ENCODE peak calls at places on chromosomes 13 and 19, in five cellular contexts. M is neural crest cell, F is ovary, O is A549, K is SK-N-SH. J is an unnamed sample.

GRCh38 chr19:30780032-30780431 is 407.8 kb downstream of the ZNF536 start:
- DNase-seq in M (no peak), F (no peak), O (no peak), K (no peak), J (no peak)

GRCh38 chr13:42334329-42334706 is 62.4 kb downstream of the AKAP11 start:
- DNase-seq in M (no peak), F (no peak), O (no peak), K (no peak), J (no peak)

GRCh38 chr13:20901668-20902437 is 693 bp downstream of the XPO4 start:
- DNase-seq in M (peak), F (no peak), O (peak), K (peak), J (peak)

GRCh38 chr13:25761041-25761440 is 290.8 kb downstream of the SHISA2 start:
- DNase-seq in M (no peak), F (no peak), O (no peak), K (no peak), J (no peak)

GRCh38 chr13:24684600-24684998 is 4.4 kb downstream of the ATP12A start:
- DNase-seq in M (no peak), F (no peak), O (no peak), K (no peak), J (no peak)

GRCh38 chr19:30549151-30549550 is 177.0 kb downstream of the ZNF536 start:
- DNase-seq in M (no peak), F (no peak), O (no peak), K (no peak), J (no peak)

GRCh38 chr13:112752211-112752610 is 62.4 kb downstream of the ATP11A start:
- DNase-seq in M (no peak), F (no peak), O (no peak), K (no peak), J (no peak)

GRCh38 chr13:113442354-113442984 is 10.8 kb downstream of the ADPRHL1 start:
- DNase-seq in M (no peak), F (no peak), O (no peak), K (no peak), J (no peak)

GRCh38 chr19:39969681-39970423 is 1.1 kb upstream of the PSMC4 start:
- DNase-seq in M (no peak), F (no peak), O (no peak), K (no peak), J (no peak)

GRCh38 chr13:113493315-113493951 is 2.9 kb upstream of the DCUN1D2 start:
- DNase-seq in M (no peak), F (no peak), O (peak), K (no peak), J (no peak)

GRCh38 chr19:38448225-38448624 is 14.7 kb downstream of the RYR1 start:
- DNase-seq in M (no peak), F (no peak), O (no peak), K (no peak), J (no peak)

GRCh38 chr13:34048652-34049051 is 230.7 kb downstream of the RFC3 start:
- DNase-seq in M (no peak), F (no peak), O (no peak), K (no peak), J (no peak)

GRCh38 chr13:102399791-102400618 is 1.8 kb downstream of the FGF14 start:
- DNase-seq in M (no peak), F (no peak), O (no peak), K (peak), J (no peak)

GRCh38 chr19:38264486-38265212 is at the start of gene SPINT2:
- DNase-seq in M (peak), F (peak), O (no peak), K (peak), J (peak)

GRCh38 chr19:54462072-54462712 is 1.4 kb downstream of the LENG9 start:
- DNase-seq in M (no peak), F (peak), O (no peak), K (no peak), J (no peak)

GRCh38 chr13:70310720-70311119 is 202.5 kb upstream of the KLHL1 start:
- DNase-seq in M (peak), F (no peak), O (peak), K (peak), J (no peak)

GRCh38 chr13:36154567-36155231 is 23.5 kb upstream of the DCLK1 start:
- DNase-seq in M (peak), F (no peak), O (no peak), K (peak), J (peak)

GRCh38 chr13:55263045-55263444 is 1877.7 kb upstream of the PRR20A start:
- DNase-seq in M (no peak), F (no peak), O (no peak), K (no peak), J (no peak)

GRCh38 chr19:50172726-50173125 is 9.6 kb upstream of the IZUMO2 start:
- DNase-seq in M (no peak), F (no peak), O (no peak), K (no peak), J (no peak)

GRCh38 chr19:15466851-15467733 is 2.7 kb upstream of the RASAL3 start:
- DNase-seq in M (no peak), F (no peak), O (peak), K (no peak), J (no peak)

GRCh38 chr13:97559030-97559429 is 125.1 kb downstream of the RAP2A start:
- DNase-seq in M (no peak), F (no peak), O (no peak), K (no peak), J (no peak)

GRCh38 chr19:56838680-56838929 is 1.9 kb downstream of the PEG3 start:
- DNase-seq in M (no peak), F (no peak), O (no peak), K (no peak), J (no peak)

GRCh38 chr19:56836059-56836458 is 4.5 kb downstream of the PEG3 start:
- DNase-seq in M (no peak), F (no peak), O (no peak), K (no peak), J (no peak)

GRCh38 chr19:56837004-56837403 is 3.5 kb downstream of the PEG3 start:
- DNase-seq in M (no peak), F (peak), O (no peak), K (peak), J (no peak)

GRCh38 chr19:56837892-56838679 is 2.4 kb downstream of the PEG3 start:
- DNase-seq in M (no peak), F (peak), O (no peak), K (peak), J (peak)

DNA sequence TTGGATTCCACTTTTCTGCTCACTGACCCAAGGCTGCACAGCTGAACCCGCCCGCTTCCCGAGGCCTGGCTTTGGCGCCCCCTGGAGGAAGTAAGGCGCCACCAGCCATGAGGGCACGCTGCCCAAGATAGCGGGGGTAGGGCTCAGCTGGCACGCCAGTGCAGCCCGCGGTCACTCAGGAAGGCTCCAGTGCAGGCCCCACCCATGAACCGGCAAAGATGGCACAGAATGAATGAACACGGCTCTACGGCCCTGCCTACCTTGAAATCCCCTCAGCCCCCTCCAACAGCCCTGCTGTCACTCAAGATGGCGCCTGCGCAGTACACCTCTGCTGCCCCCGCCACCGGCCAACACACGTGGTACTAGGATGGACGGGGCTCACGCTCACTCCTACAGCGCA is 3.0 kb downstream of the PEG3 start:
- DNase-seq in M (no peak), F (peak), O (no peak), K (peak), J (peak)
- TF ChIP-seq CTCF in M (no peak), F (no peak), O (no peak), K (peak), J (peak)

GRCh38 chr19:11225815-11226214 is 13.6 kb upstream of the ANGPTL8 start:
- DNase-seq in M (no peak), F (no peak), O (no peak), K (no peak), J (no peak)

GRCh38 chr19:11224429-11224828 is 15.0 kb upstream of the ANGPTL8 start:
- DNase-seq in M (no peak), F (no peak), O (no peak), K (no peak), J (no peak)

GRCh38 chr19:11226716-11227166 is 12.7 kb upstream of the ANGPTL8 start:
- DNase-seq in M (no peak), F (no peak), O (no peak), K (no peak), J (no peak)

GRCh38 chr19:11225172-11225571 is 14.2 kb upstream of the ANGPTL8 start:
- DNase-seq in M (no peak), F (no peak), O (no peak), K (no peak), J (no peak)

GRCh38 chr19:11227201-11227886 is 12.1 kb upstream of the ANGPTL8 start:
- DNase-seq in M (no peak), F (no peak), O (peak), K (peak), J (no peak)
- TF ChIP-seq CTCF in M (no peak), F (no peak), O (peak), K (peak), J (no peak)

DNA sequence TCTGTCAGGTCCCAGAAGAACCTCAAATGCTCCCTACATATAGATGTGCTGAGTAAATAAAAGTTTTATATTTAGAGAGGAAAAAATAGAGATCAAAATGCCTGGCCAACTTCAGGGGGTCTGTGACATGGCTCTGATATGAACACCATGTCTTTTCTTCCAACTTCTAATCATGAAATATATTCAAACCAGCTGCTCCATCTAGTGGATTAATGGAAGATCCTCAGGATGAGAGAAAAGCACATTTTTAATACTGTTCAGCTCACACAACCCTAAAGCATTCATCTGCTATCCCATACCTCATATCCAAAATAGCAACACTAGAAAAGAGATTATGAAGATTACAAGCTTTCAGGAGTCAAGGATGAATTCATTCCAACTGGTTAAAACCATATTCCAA is 56.0 kb upstream of the DOCK9 start:
- DNase-seq in M (no peak), F (no peak), O (no peak), K (peak), J (no peak)
- TF ChIP-seq CTCF in M (peak), F (peak), O (peak), K (peak), J (peak)

DNA sequence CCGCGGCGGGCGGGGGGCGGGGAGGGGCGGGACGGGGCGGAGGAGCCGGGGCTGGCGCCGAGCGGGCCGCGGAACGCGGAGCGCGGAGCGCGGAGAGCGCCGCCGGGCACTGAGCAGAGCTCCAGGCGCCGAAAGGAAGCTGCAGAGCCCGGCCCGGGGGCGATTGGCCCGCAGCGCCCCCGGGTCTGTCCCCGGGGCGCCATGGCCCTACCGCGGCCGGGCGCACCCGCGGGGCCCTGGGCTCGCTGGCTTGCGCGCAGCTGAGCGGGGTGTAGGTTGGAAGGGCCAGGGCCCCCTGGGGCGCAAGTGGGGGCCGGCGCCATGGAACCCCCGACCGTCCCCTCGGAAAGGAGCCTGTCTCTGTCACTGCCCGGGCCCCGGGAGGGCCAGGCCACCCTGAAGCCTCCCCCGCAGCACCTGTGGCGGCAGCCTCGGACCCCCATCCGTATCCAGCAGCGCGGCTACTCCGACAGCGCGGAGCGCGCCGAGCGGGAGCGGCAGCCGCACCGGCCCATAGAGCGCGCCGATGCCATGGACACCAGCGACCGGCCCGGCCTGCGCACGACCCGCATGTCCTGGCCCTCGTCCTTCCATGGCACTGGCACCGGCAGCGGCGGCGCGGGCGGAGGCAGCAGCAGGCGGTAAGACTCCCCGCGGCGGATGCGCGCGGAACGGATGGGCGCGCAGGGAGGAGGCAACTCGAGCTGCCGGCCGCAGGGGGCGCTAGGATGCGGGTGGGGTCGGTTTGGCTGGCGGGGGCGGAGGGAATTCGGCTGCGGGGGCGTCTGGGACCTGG is at the start of gene PDE4A:
- DNase-seq in M (no peak), F (no peak), O (peak), K (peak), J (no peak)
- TF ChIP-seq CTCF in M (peak), F (no peak), O (peak), K (peak), J (peak)

GRCh38 chr13:107373551-107373950 is 805.6 kb upstream of the ARGLU1 start:
- DNase-seq in M (no peak), F (no peak), O (no peak), K (no peak), J (no peak)
- TF ChIP-seq CTCF in M (peak), F (no peak), O (no peak), K (peak), J (peak)

GRCh38 chr19:18301718-18302111 is 20.3 kb upstream of the JUND start:
- DNase-seq in M (no peak), F (no peak), O (no peak), K (no peak), J (no peak)

GRCh38 chr19:18306903-18307681 is 15.8 kb downstream of the LSM4 start:
- DNase-seq in M (no peak), F (peak), O (no peak), K (peak), J (no peak)

GRCh38 chr19:18306209-18306902 is 16.5 kb downstream of the LSM4 start:
- DNase-seq in M (no peak), F (no peak), O (no peak), K (peak), J (no peak)

GRCh38 chr19:18304194-18304495 is 18.7 kb downstream of the LSM4 start:
- DNase-seq in M (no peak), F (no peak), O (no peak), K (no peak), J (no peak)

GRCh38 chr19:18304496-18305312 is 18.2 kb downstream of the LSM4 start:
- DNase-seq in M (peak), F (peak), O (peak), K (peak), J (peak)
- TF ChIP-seq CTCF in M (no peak), F (no peak), O (no peak), K (no peak), J (no peak)

GRCh38 chr13:111219306-111219705 is 101.1 kb upstream of the TEX29 start:
- DNase-seq in M (no peak), F (no peak), O (no peak), K (no peak), J (no peak)

GRCh38 chr13:111217661-111218060 is 102.6 kb downstream of the ARHGEF7 start:
- DNase-seq in M (no peak), F (peak), O (no peak), K (no peak), J (no peak)

GRCh38 chr13:111215081-111216047 is 100.3 kb downstream of the ARHGEF7 start:
- DNase-seq in M (no peak), F (no peak), O (no peak), K (no peak), J (no peak)

GRCh38 chr13:111216166-111216960 is 101.3 kb downstream of the ARHGEF7 start:
- DNase-seq in M (no peak), F (peak), O (peak), K (peak), J (no peak)

GRCh38 chr13:111219950-111220349 is 100.5 kb upstream of the TEX29 start:
- DNase-seq in M (no peak), F (no peak), O (no peak), K (no peak), J (no peak)
- TF ChIP-seq CTCF in M (no peak), F (no peak), O (no peak), K (no peak), J (no peak)

GRCh38 chr19:23395041-23395721 is at the start of gene ZNF91:
- DNase-seq in M (peak), F (peak), O (peak), K (peak), J (peak)

GRCh38 chr19:23392706-23393105 is 2.6 kb downstream of the ZNF91 start:
- DNase-seq in M (no peak), F (no peak), O (no peak), K (no peak), J (no peak)

GRCh38 chr19:23391239-23391638 is 4.0 kb downstream of the ZNF91 start:
- DNase-seq in M (no peak), F (no peak), O (no peak), K (no peak), J (no peak)

GRCh38 chr19:23393121-23393520 is 2.1 kb downstream of the ZNF91 start:
- DNase-seq in M (no peak), F (no peak), O (no peak), K (no peak), J (no peak)
- TF ChIP-seq CTCF in M (no peak), F (no peak), O (no peak), K (no peak), J (no peak)

GRCh38 chr19:10514211-10515145 is 2.8 kb downstream of the S1PR5 start:
- DNase-seq in M (no peak), F (no peak), O (no peak), K (peak), J (no peak)
- TF ChIP-seq CTCF in M (no peak), F (no peak), O (no peak), K (no peak), J (no peak)

J was measured in heart right ventricle.